ENCODE peak calls at places on chromosomes 3 and 15, in six cellular contexts. D is pancreas, Z is osteocyte, R is NB4, T is kidney, C is upper lobe of right lung. O is an unnamed sample.

GRCh38 chr3:89419647-89420141 is 312.3 kb downstream of the EPHA3 start:
- DNase-seq in D (no peak), Z (no peak), R (no peak), T (no peak), C (no peak), O (no peak)

GRCh38 chr15:101539492-101539891 is 50.0 kb upstream of the PCSK6 start:
- DNase-seq in D (no peak), Z (peak; percentile 59), R (no peak), T (no peak), C (no peak), O (no peak)

GRCh38 chr15:98952381-98952803 is 55.2 kb downstream of the PGPEP1L start:
- DNase-seq in D (peak; percentile 42), Z (no peak), R (no peak), T (no peak), C (no peak), O (no peak)

GRCh38 chr3:189419683-189420082 is 211.5 kb upstream of the TP63 start:
- DNase-seq in D (no peak), Z (no peak), R (no peak), T (no peak), C (no peak), O (no peak)

GRCh38 chr3:106825962-106826605 is 551.2 kb upstream of the CCDC54 start:
- DNase-seq in D (no peak), Z (no peak), R (no peak), T (no peak), C (no peak), O (no peak)

GRCh38 chr3:154540950-154541604 is 111.1 kb upstream of the GPR149 start:
- DNase-seq in D (no peak), Z (no peak), R (no peak), T (no peak), C (no peak), O (no peak)

GRCh38 chr3:58743296-58743695 is 76.7 kb upstream of the FAM3D start:
- DNase-seq in D (no peak), Z (no peak), R (no peak), T (no peak), C (no peak), O (no peak)

GRCh38 chr15:48777645-48778337 is 33.1 kb downstream of the CEP152 start:
- DNase-seq in D (no peak), Z (no peak), R (no peak), T (no peak), C (no peak), O (no peak)

GRCh38 chr3:59245879-59246501 is 196.2 kb upstream of the CFAP20DC start:
- DNase-seq in D (no peak), Z (no peak), R (no peak), T (no peak), C (no peak), O (no peak)

GRCh38 chr3:59774613-59775012 is 724.8 kb upstream of the CFAP20DC start:
- DNase-seq in D (no peak), Z (no peak), R (no peak), T (no peak), C (no peak), O (no peak)

GRCh38 chr3:147398841-147399534 is 7.4 kb downstream of the ZIC4 start:
- DNase-seq in D (no peak), Z (no peak), R (no peak), T (no peak), C (no peak), O (no peak)

GRCh38 chr3:156743859-156744258 is 69.5 kb downstream of the TIPARP start:
- DNase-seq in D (no peak), Z (no peak), R (no peak), T (no peak), C (no peak), O (no peak)

GRCh38 chr15:63553388-63553791 is 43.8 kb upstream of the FBXL22 start:
- DNase-seq in D (peak; percentile 42), Z (no peak), R (no peak), T (no peak), C (no peak), O (no peak)

GRCh38 chr3:90069748-90070147 is 962.3 kb downstream of the EPHA3 start:
- DNase-seq in D (no peak), Z (no peak), R (no peak), T (no peak), C (no peak), O (no peak)

GRCh38 chr15:60362318-60363023 is 35.3 kb downstream of the ANXA2 start:
- DNase-seq in D (no peak), Z (no peak), R (peak; percentile 31), T (no peak), C (no peak), O (no peak)

GRCh38 chr3:59185586-59186381 is 136.0 kb upstream of the CFAP20DC start:
- DNase-seq in D (no peak), Z (no peak), R (no peak), T (no peak), C (no peak), O (no peak)

GRCh38 chr3:130310109-130310508 is 35.4 kb upstream of the COL6A5 start:
- DNase-seq in D (no peak), Z (no peak), R (no peak), T (no peak), C (no peak), O (no peak)

DNA sequence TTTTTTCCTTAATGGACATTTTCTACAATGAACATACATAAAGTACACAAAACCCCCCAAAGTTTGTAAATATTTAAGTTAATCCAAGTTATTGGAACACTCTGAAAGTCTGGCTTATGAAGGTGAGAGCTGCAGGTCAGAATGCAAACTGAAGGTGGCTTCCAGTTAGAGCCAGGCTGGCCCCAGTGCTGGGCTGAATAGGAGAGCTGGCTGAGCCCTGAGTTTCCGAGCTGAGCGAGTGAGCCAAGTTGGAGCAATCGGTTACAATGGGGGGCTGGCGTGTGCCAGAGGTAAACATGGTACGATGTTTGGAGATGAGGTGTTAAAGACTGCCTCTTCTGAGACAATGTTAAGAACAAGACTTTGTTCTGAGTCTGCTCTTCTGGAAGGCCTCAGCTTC is 230.8 kb upstream of the MCTP2 start:
- DNase-seq in D (no peak), Z (no peak), R (no peak), T (no peak), C (no peak), O (no peak)
- TF ChIP-seq CTCF in D (no peak), Z (no peak), R (no peak), T (no peak), C (no peak), O (no peak)

DNA sequence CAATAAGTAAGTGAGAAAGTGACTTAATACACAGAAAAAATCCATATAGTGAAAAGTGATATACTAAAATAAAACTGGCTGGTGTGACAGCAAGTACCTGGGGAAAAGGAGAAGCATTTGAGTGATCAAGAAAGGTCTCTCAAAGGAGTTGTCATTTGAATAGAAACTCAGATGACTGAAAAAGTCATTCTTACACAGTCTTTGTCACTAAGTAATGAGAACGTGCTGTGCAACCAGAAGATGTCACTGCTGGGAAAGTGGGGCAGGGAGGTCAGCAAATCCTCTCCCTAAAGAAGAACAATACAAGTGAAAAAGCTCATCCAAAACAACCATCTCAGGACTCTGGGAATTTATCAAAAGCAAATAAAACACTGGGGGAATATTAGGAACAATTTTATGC is 317.5 kb upstream of the TRIM42 start:
- DNase-seq in D (no peak), Z (no peak), R (no peak), T (no peak), C (no peak), O (no peak)
- TF ChIP-seq CTCF in D (no peak), Z (no peak), R (no peak), T (no peak), C (no peak), O (no peak)

GRCh38 chr15:25931846-25932245 is 68.7 kb upstream of the ATP10A start:
- DNase-seq in D (no peak), Z (no peak), R (no peak), T (no peak), C (no peak), O (no peak)

GRCh38 chr15:25937796-25938195 is 74.7 kb upstream of the ATP10A start:
- DNase-seq in D (no peak), Z (no peak), R (no peak), T (no peak), C (no peak), O (no peak)

GRCh38 chr15:25936004-25936403 is 72.9 kb upstream of the ATP10A start:
- DNase-seq in D (no peak), Z (no peak), R (no peak), T (no peak), C (no peak), O (no peak)

GRCh38 chr15:25930931-25931330 is 67.8 kb upstream of the ATP10A start:
- DNase-seq in D (no peak), Z (no peak), R (no peak), T (no peak), C (no peak), O (no peak)

DNA sequence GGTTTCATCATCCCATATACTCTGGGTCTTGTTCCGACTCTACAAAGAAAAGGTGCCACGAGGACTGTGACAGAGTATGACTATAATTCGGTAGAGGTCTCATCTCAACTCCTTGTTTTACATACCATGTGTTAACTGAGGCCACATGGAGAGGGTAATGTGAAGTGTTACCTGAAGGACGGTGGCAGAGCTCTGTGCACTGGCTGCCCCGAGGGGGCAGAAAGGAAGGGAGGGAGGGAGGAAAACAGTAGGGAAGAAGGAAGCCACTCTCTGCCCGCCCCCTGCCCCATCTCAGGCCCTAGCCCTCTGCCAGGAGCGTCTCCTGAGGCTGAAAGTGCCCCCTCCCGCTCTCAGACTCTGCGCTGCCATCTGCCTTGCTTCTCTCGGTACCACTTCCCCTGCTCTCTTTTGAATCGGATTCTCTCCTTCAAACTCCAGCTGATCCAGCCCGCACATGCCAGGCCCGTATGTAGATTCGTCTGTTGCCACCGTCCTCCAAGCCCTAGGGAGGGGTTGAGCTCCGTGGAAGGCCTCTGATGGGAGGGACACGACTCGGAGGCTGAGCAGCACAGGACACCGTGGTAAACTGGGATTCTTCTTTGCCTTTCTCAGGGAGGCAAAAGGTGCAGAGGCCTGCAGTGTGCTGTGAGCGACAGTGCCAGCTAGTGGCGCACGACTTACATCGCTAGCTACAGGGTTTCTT is 70.5 kb upstream of the ATP10A start:
- DNase-seq in D (peak; percentile 11), Z (peak; percentile 89), R (peak; percentile 45), T (peak; percentile 87), C (peak; percentile 89), O (peak; percentile 24)
- TF ChIP-seq CTCF in D (peak; percentile 43), Z (peak; percentile 81), R (peak; percentile 52), T (peak; percentile 72), C (peak; percentile 68), O (no peak)

GRCh38 chr3:178916223-178916622 is 155.4 kb downstream of the ZMAT3 start:
- DNase-seq in D (no peak), Z (no peak), R (no peak), T (no peak), C (no peak), O (no peak)

DNA sequence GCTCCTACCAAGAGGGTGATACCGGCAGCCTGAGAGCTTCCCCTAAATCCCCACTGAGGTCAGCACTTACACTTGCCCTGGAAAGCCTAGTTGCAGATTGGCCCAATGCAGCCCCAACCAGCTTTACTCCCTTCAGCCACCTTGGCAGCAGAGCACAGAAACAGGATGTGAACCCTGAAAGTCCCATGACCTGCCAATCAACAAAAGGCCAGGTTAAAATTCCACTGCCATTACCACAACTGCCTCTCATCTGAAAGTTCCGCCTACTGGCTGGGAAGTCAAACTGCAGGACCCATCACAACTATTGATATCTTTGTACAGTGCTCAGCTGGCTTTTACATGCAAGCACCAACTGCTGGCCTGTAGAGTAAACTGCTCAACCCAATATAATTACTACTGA is 156.2 kb downstream of the ZMAT3 start:
- DNase-seq in D (no peak), Z (no peak), R (no peak), T (no peak), C (no peak), O (no peak)
- TF ChIP-seq CTCF in D (no peak), Z (no peak), R (no peak), T (no peak), C (no peak), O (no peak)

O was measured in activated B cell treated with CpG ODN at 0.5 μM for 24 hours.